ENCODE peak calls at places on chromosomes 4 and X, in nine cellular contexts. T is glutamatergic neuron; R is retina; J is stimulated activated CD8-positive, alpha-beta memory T cell treated with anti-CD3 and anti-CD28 coated beads, Interleukin-7, amount 100 ng/mL, for 1 hour; A is SK-N-SH; H is CD4-positive, alpha-beta T cell; P is stimulated activated CD4-positive, alpha-beta T cell treated with anti-CD3 and anti-CD28 coated beads, Interleukin-15, amount 100 ng/mL, for 24 hours; Z is GF-D8; L is IMR-90. W is an unnamed sample.

GRCh38 chr4:6916587-6917444 is 7.2 kb downstream of the TBC1D14 start:
- DNase-seq in T (no peak), R (no peak), J (no peak), A (no peak), H (peak), P (peak), Z (peak), L (no peak), W (no peak)

GRCh38 chr4:36445485-36445884 is 164.1 kb downstream of the DTHD1 start:
- DNase-seq in T (no peak), R (no peak), J (no peak), A (no peak), H (no peak), P (no peak), Z (no peak), L (no peak), W (no peak)

GRCh38 chrX:8749697-8750096 is 17.8 kb upstream of the ANOS1 start:
- DNase-seq in T (no peak), R (no peak), J (no peak), A (no peak), H (no peak), P (no peak), Z (no peak), L (no peak), W (no peak)

GRCh38 chr4:156958276-156959074 is 13.1 kb downstream of the PDGFC start:
- DNase-seq in T (no peak), R (no peak), J (no peak), A (no peak), H (no peak), P (no peak), Z (no peak), L (no peak), W (no peak)

GRCh38 chr4:89371614-89372013 is 64.0 kb upstream of the GPRIN3 start:
- DNase-seq in T (no peak), R (no peak), J (no peak), A (no peak), H (no peak), P (no peak), Z (no peak), L (no peak), W (no peak)

GRCh38 chrX:136816970-136817369 is 36.2 kb upstream of the ARHGEF6 start:
- DNase-seq in T (no peak), R (no peak), J (no peak), A (no peak), H (no peak), P (no peak), Z (no peak), L (peak), W (no peak)

GRCh38 chr4:147714575-147715401 is 17.1 kb upstream of the ARHGAP10 start:
- DNase-seq in T (no peak), R (no peak), J (no peak), A (no peak), H (no peak), P (no peak), Z (no peak), L (peak), W (no peak)

GRCh38 chr4:185576918-185577591 is 41.7 kb upstream of the PDLIM3 start:
- DNase-seq in T (no peak), R (no peak), J (no peak), A (peak), H (no peak), P (no peak), Z (no peak), L (peak), W (no peak)

GRCh38 chr4:76902233-76902890 is 4.4 kb upstream of the SOWAHB start:
- DNase-seq in T (no peak), R (no peak), J (no peak), A (no peak), H (no peak), P (no peak), Z (no peak), L (no peak), W (no peak)

GRCh38 chr4:53899544-53900274 is 164.7 kb downstream of the CHIC2 start:
- DNase-seq in T (no peak), R (no peak), J (no peak), A (no peak), H (no peak), P (no peak), Z (no peak), L (peak), W (no peak)

GRCh38 chr4:36128689-36129088 is 115.6 kb downstream of the ARAP2 start:
- DNase-seq in T (no peak), R (no peak), J (no peak), A (no peak), H (no peak), P (no peak), Z (no peak), L (peak), W (no peak)

GRCh38 chrX:123108513-123109427 is 75.3 kb upstream of the GRIA3 start:
- DNase-seq in T (no peak), R (no peak), J (no peak), A (no peak), H (no peak), P (no peak), Z (no peak), L (no peak), W (no peak)

GRCh38 chr4:46329118-46329976 is 60.6 kb downstream of the GABRA2 start:
- DNase-seq in T (peak), R (peak), J (no peak), A (peak), H (no peak), P (no peak), Z (no peak), L (peak), W (peak)

GRCh38 chrX:101260435-101260834 is 30.7 kb downstream of the TAF7L start:
- DNase-seq in T (no peak), R (no peak), J (no peak), A (no peak), H (no peak), P (no peak), Z (no peak), L (no peak), W (no peak)

GRCh38 chrX:141989134-141989533 is 85.4 kb downstream of the MAGEC1 start:
- DNase-seq in T (no peak), R (no peak), J (no peak), A (no peak), H (no peak), P (no peak), Z (no peak), L (no peak), W (no peak)

GRCh38 chr4:106034205-106034604 is 138.9 kb downstream of the NPNT start:
- DNase-seq in T (no peak), R (no peak), J (no peak), A (no peak), H (no peak), P (no peak), Z (no peak), L (no peak), W (no peak)

GRCh38 chr4:182748949-182749348 is 168.2 kb downstream of the DCTD start:
- DNase-seq in T (no peak), R (no peak), J (no peak), A (no peak), H (no peak), P (no peak), Z (no peak), L (peak), W (no peak)

GRCh38 chrX:151762802-151763201 is 28.3 kb downstream of the CNGA2 start:
- DNase-seq in T (no peak), R (no peak), J (no peak), A (no peak), H (no peak), P (no peak), Z (no peak), L (no peak), W (no peak)

GRCh38 chrX:30153881-30154260 is 61.5 kb upstream of the MAGEB2 start:
- DNase-seq in T (no peak), R (no peak), J (no peak), A (no peak), H (no peak), P (no peak), Z (no peak), L (peak), W (no peak)

GRCh38 chrX:48677456-48678030 is 6.1 kb upstream of the WAS start:
- DNase-seq in T (no peak), R (peak), J (no peak), A (no peak), H (no peak), P (no peak), Z (no peak), L (no peak), W (no peak)

GRCh38 chr4:123816462-123816861 is 419.9 kb downstream of the SPRY1 start:
- DNase-seq in T (no peak), R (no peak), J (no peak), A (no peak), H (no peak), P (no peak), Z (no peak), L (no peak), W (no peak)

GRCh38 chr4:42339935-42340406 is 57.3 kb upstream of the SHISA3 start:
- DNase-seq in T (no peak), R (peak), J (no peak), A (no peak), H (no peak), P (no peak), Z (no peak), L (peak), W (no peak)

GRCh38 chrX:17876135-17876534 is 15.0 kb upstream of the RAI2 start:
- DNase-seq in T (no peak), R (no peak), J (no peak), A (no peak), H (no peak), P (no peak), Z (no peak), L (no peak), W (no peak)

GRCh38 chrX:17527932-17528331 is 152.9 kb downstream of the NHS start:
- DNase-seq in T (no peak), R (no peak), J (no peak), A (no peak), H (no peak), P (no peak), Z (no peak), L (no peak), W (no peak)

GRCh38 chr4:111228874-111229273 is 606.0 kb upstream of the PITX2 start:
- DNase-seq in T (no peak), R (no peak), J (no peak), A (no peak), H (no peak), P (no peak), Z (no peak), L (peak), W (no peak)

GRCh38 chrX:43002526-43003203 is 224.7 kb upstream of the PPP1R2C start:
- DNase-seq in T (no peak), R (no peak), J (no peak), A (no peak), H (no peak), P (no peak), Z (no peak), L (no peak), W (no peak)

GRCh38 chrX:150547511-150548115 is 20.8 kb upstream of the MTM1 start:
- DNase-seq in T (peak), R (peak), J (no peak), A (peak), H (no peak), P (peak), Z (no peak), L (no peak), W (no peak)

GRCh38 chrX:150258463-150259430 is 104.4 kb upstream of the MAMLD1 start:
- DNase-seq in T (no peak), R (no peak), J (no peak), A (no peak), H (no peak), P (no peak), Z (no peak), L (peak), W (no peak)

GRCh38 chr4:154465085-154465484 is 26.5 kb downstream of the DCHS2 start:
- DNase-seq in T (no peak), R (no peak), J (no peak), A (no peak), H (no peak), P (no peak), Z (no peak), L (no peak), W (no peak)

GRCh38 chr4:100287569-100287968 is 97.3 kb upstream of the DDIT4L start:
- DNase-seq in T (no peak), R (no peak), J (no peak), A (no peak), H (no peak), P (no peak), Z (no peak), L (no peak), W (no peak)

GRCh38 chrX:153628129-153628528 is 18.9 kb upstream of the DUSP9 start:
- DNase-seq in T (no peak), R (no peak), J (no peak), A (no peak), H (no peak), P (no peak), Z (no peak), L (no peak), W (no peak)

GRCh38 chr4:176222149-176222548 is 26.8 kb upstream of the SPATA4 start:
- DNase-seq in T (no peak), R (no peak), J (no peak), A (no peak), H (no peak), P (no peak), Z (no peak), L (no peak), W (no peak)

GRCh38 chr4:37685726-37686372 is 327 bp downstream of the RELL1 start:
- DNase-seq in T (peak), R (peak), J (peak), A (peak), H (peak), P (peak), Z (no peak), L (peak), W (no peak)

GRCh38 chrX:10754445-10754844 is 134.1 kb upstream of the MID1 start:
- DNase-seq in T (no peak), R (no peak), J (no peak), A (peak), H (no peak), P (no peak), Z (no peak), L (no peak), W (no peak)

GRCh38 chr4:76055005-76055404 is 19.1 kb upstream of the CXCL11 start:
- DNase-seq in T (no peak), R (no peak), J (no peak), A (no peak), H (no peak), P (peak), Z (no peak), L (no peak), W (no peak)

GRCh38 chr4:10096201-10096975 is 20.2 kb downstream of the WDR1 start:
- DNase-seq in T (no peak), R (no peak), J (peak), A (no peak), H (peak), P (peak), Z (peak), L (peak), W (no peak)

GRCh38 chr4:145179201-145179860 is 1.1 kb downstream of the OTUD4 start:
- DNase-seq in T (peak), R (peak), J (peak), A (peak), H (peak), P (peak), Z (peak), L (peak), W (no peak)

GRCh38 chr4:158033416-158033863 is 139.4 kb downstream of the GASK1B start:
- DNase-seq in T (no peak), R (no peak), J (no peak), A (no peak), H (no peak), P (no peak), Z (no peak), L (peak), W (no peak)

GRCh38 chr4:38306482-38307071 is 346.4 kb downstream of the PTTG2 start:
- DNase-seq in T (no peak), R (no peak), J (no peak), A (no peak), H (no peak), P (peak), Z (no peak), L (no peak), W (no peak)

W was measured in neuronal stem cell.